ENCODE peak calls at places on chromosomes 3 and 15, in six cellular contexts. G is sciatic nerve; C is heart left ventricle; I is activated T-cell treated with anti-CD3 and anti-CD28 coated beads, Interleukin-2, amount 50 U/mL, for 72 hours; X is CD4-positive, CD25-positive, alpha-beta regulatory T cell; A is GM12878. E is an unnamed sample.

GRCh38 chr3:52036829-52037228 is 19.5 kb downstream of the DUSP7 start:
- ATAC-seq in G (no peak), C (no peak), I (peak; percentile 47), X (peak; percentile 57), A (peak; percentile 6), E (no peak)

GRCh38 chr3:13281657-13282527 is 138.2 kb downstream of the NUP210 start:
- ATAC-seq in G (peak; percentile 78), C (peak; percentile 75), I (no peak), X (no peak), A (no peak), E (peak; percentile 5)

GRCh38 chr3:187247398-187247797 is 44.1 kb downstream of the MASP1 start:
- ATAC-seq in G (no peak), C (no peak), I (no peak), X (no peak), A (no peak), E (no peak)

GRCh38 chr3:141266797-141267555 is 35.4 kb downstream of the PXYLP1 start:
- ATAC-seq in G (no peak), C (no peak), I (peak; percentile 79), X (peak; percentile 92), A (peak; percentile 76), E (peak; percentile 76)

GRCh38 chr3:19474169-19474568 is 325.9 kb downstream of the KCNH8 start:
- ATAC-seq in G (no peak), C (no peak), I (no peak), X (no peak), A (no peak), E (no peak)

GRCh38 chr15:80643296-80643965 is 51.7 kb upstream of the ABHD17C start:
- ATAC-seq in G (no peak), C (no peak), I (no peak), X (no peak), A (no peak), E (no peak)

GRCh38 chr15:29675791-29676301 is 146.4 kb downstream of the TJP1 start:
- ATAC-seq in G (no peak), C (no peak), I (no peak), X (no peak), A (no peak), E (no peak)

GRCh38 chr15:93164409-93164808 is 75.4 kb upstream of the RGMA start:
- ATAC-seq in G (no peak), C (no peak), I (peak; percentile 95), X (no peak), A (no peak), E (no peak)